ENCODE peak calls at places on chromosomes 3 and 15, in five cellular contexts. C is psoas muscle; R is CD8-positive, alpha-beta T cell; S is neural crest cell; V is bronchial epithelial cell. U is an unnamed sample.

GRCh38 chr3:147354621-147355020 is 51.7 kb downstream of the ZIC4 start:
- DNase-seq in C (no peak), R (no peak), S (no peak), V (no peak), U (no peak)

GRCh38 chr3:123028233-123028828 is 768 bp upstream of the SEMA5B start:
- DNase-seq in C (no peak), R (no peak), S (peak; percentile 29), V (peak; percentile 59), U (peak; percentile 67)

GRCh38 chr3:189787622-189788021 is 156.4 kb downstream of the TP63 start:
- DNase-seq in C (no peak), R (no peak), S (no peak), V (peak; percentile 60), U (no peak)

GRCh38 chr15:66004618-66005262 is 135.4 kb downstream of the RAB11A start:
- DNase-seq in C (no peak), R (no peak), S (peak; percentile 57), V (peak; percentile 13), U (no peak)

GRCh38 chr3:55244247-55244646 is 242.9 kb downstream of the WNT5A start:
- DNase-seq in C (no peak), R (no peak), S (no peak), V (no peak), U (no peak)

GRCh38 chr3:14539384-14540208 is 546 bp downstream of the GRIP2 start:
- DNase-seq in C (peak; percentile 55), R (no peak), S (no peak), V (no peak), U (no peak)

GRCh38 chr3:54837964-54838363 is 89.9 kb downstream of the LRTM1 start:
- DNase-seq in C (no peak), R (no peak), S (no peak), V (no peak), U (no peak)

GRCh38 chr3:66527253-66527652 is 26.4 kb upstream of the LRIG1 start:
- DNase-seq in C (no peak), R (no peak), S (no peak), V (no peak), U (no peak)

GRCh38 chr15:45377630-45378148 is 655 bp downstream of the GATM start:
- DNase-seq in C (peak; percentile 73), R (no peak), S (no peak), V (no peak), U (no peak)

GRCh38 chr15:65101418-65101890 is 13.5 kb downstream of the UBAP1L start:
- DNase-seq in C (peak; percentile 81), R (peak; percentile 18), S (peak; percentile 84), V (peak; percentile 46), U (no peak)

GRCh38 chr3:36956155-36956554 is 11.3 kb upstream of the TRANK1 start:
- DNase-seq in C (no peak), R (no peak), S (no peak), V (no peak), U (no peak)

GRCh38 chr3:158896729-158897128 is 94.9 kb downstream of the MFSD1 start:
- DNase-seq in C (no peak), R (no peak), S (no peak), V (no peak), U (no peak)

GRCh38 chr3:24387493-24387892 is 107.2 kb downstream of the THRB start:
- DNase-seq in C (no peak), R (no peak), S (no peak), V (peak; percentile 83), U (no peak)

GRCh38 chr3:27532931-27533607 is 48.9 kb upstream of the SLC4A7 start:
- DNase-seq in C (no peak), R (no peak), S (no peak), V (peak; percentile 92), U (no peak)
- TF ChIP-seq CTCF in C (no peak), R (no peak), S (no peak), V (no peak), U (no peak)

GRCh38 chr15:88897456-88898194 is 2.3 kb upstream of the HAPLN3 start:
- DNase-seq in C (peak; percentile 96), R (peak; percentile 61), S (peak; percentile 73), V (peak; percentile 71), U (no peak)
- TF ChIP-seq CTCF in C (peak; percentile 53), R (peak; percentile 38), S (peak; percentile 63), V (peak; percentile 63), U (peak; percentile 36)

GRCh38 chr15:78712797-78713515 is 71.9 kb upstream of the CHRNB4 start:
- DNase-seq in C (no peak), R (no peak), S (no peak), V (no peak), U (no peak)

GRCh38 chr15:78715930-78716329 is 74.9 kb upstream of the CHRNB4 start:
- DNase-seq in C (no peak), R (no peak), S (no peak), V (peak; percentile 95), U (no peak)

GRCh38 chr15:78715439-78715838 is 74.4 kb upstream of the CHRNB4 start:
- DNase-seq in C (no peak), R (no peak), S (no peak), V (peak; percentile 89), U (no peak)

GRCh38 chr15:78716651-78717050 is 75.6 kb upstream of the CHRNB4 start:
- DNase-seq in C (no peak), R (no peak), S (no peak), V (peak; percentile 55), U (no peak)

DNA sequence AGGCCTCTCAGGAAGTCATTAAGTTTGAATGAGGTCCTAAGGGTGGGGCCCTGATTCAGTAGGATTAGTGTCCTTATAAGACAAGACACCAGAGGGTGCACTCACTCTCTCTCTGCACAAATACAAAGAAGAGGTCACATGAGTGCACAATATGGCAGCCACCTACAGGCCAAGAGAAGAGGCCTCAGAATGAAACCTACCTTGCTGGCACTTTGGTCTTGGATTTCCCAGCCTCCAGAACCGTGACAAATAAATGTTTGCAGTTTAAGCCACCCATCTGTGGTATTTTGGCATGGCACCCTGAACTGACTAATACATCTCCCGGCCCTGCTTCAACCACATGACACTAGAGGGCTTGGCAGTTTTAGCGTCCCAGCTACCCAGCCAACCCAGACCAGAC is 73.9 kb upstream of the CHRNB4 start:
- DNase-seq in C (no peak), R (no peak), S (no peak), V (peak; percentile 49), U (no peak)
- TF ChIP-seq CTCF in C (no peak), R (no peak), S (no peak), V (no peak), U (no peak)

GRCh38 chr15:90641581-90642463 is 75.3 kb upstream of the BLM start:
- DNase-seq in C (no peak), R (no peak), S (no peak), V (no peak), U (no peak)

GRCh38 chr15:90638241-90638691 is 78.9 kb upstream of the BLM start:
- DNase-seq in C (no peak), R (no peak), S (no peak), V (no peak), U (peak; percentile 56)

GRCh38 chr15:90637693-90638092 is 79.5 kb upstream of the BLM start:
- DNase-seq in C (no peak), R (no peak), S (no peak), V (no peak), U (peak; percentile 40)

GRCh38 chr15:90640862-90641261 is 76.3 kb upstream of the BLM start:
- DNase-seq in C (no peak), R (no peak), S (no peak), V (no peak), U (no peak)

GRCh38 chr15:90638963-90639362 is 78.2 kb upstream of the BLM start:
- DNase-seq in C (no peak), R (no peak), S (no peak), V (no peak), U (no peak)
- TF ChIP-seq CTCF in C (no peak), R (no peak), S (no peak), V (no peak), U (peak; percentile 42)

DNA sequence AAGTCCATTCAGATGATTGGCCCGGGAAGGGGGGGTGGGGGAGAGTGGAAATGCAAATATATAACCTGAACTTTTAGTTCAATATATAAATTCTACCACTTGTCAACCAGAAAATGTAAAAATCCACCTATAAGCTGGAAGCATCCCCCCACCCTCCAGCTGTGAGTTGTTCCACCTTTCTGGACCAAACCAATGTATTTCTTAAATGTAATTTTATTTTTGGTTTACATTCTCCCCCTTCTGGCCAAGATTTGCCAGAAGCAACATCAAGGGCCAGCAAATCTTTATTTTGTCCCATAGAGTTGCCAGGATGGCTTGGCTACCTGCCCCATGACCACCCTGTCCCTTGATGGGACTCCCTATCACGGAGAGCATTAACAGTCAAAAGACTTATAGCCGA is 545.7 kb downstream of the TBL1XR1 start:
- DNase-seq in C (no peak), R (no peak), S (no peak), V (no peak), U (no peak)
- TF ChIP-seq CTCF in C (no peak), R (no peak), S (no peak), V (no peak), U (no peak)

GRCh38 chr3:44624696-44625528 is at the start of gene ZNF197:
- DNase-seq in C (peak; percentile 92), R (no peak), S (peak; percentile 76), V (peak; percentile 73), U (peak; percentile 63)
- TF ChIP-seq CTCF in C (peak; percentile 9), R (no peak), S (peak; percentile 23), V (no peak), U (peak; percentile 4)

DNA sequence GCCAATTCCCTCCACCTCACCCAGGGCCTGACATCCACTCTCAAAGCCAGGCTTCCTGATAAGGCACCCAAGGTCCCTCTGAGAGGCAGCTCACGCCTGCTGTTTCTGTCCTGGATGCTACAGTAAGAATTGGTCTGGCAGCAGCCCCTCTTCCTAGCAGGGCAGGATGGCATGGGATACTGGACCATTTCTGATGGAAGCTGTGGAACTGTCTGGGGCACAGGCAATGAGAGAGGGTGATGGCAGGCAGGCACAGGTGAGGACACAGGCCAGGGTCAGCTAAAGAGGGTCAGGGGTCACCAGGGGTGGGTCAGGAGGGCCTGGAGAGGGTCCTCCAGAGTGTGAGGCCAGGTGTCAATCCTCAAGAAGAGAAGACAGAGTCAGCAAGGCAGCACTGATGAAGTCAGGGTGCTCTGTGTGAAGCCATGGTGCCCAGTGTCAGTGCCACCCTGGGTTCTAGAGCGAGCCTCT is 41.9 kb upstream of the SLC41A3 start:
- DNase-seq in C (peak; percentile 16), R (no peak), S (no peak), V (no peak), U (no peak)
- TF ChIP-seq CTCF in C (no peak), R (no peak), S (no peak), V (no peak), U (no peak)

GRCh38 chr15:88649286-88649733 is 10.5 kb downstream of the ISG20 start:
- DNase-seq in C (no peak), R (peak; percentile 33), S (peak; percentile 16), V (peak; percentile 89), U (no peak)
- TF ChIP-seq CTCF in C (no peak), R (no peak), S (no peak), V (no peak), U (no peak)

GRCh38 chr3:133377396-133377795 is 22.5 kb upstream of the BFSP2 start:
- DNase-seq in C (no peak), R (no peak), S (no peak), V (peak; percentile 50), U (no peak)
- TF ChIP-seq CTCF in C (peak; percentile 25), R (no peak), S (peak; percentile 55), V (peak; percentile 56), U (peak; percentile 55)

DNA sequence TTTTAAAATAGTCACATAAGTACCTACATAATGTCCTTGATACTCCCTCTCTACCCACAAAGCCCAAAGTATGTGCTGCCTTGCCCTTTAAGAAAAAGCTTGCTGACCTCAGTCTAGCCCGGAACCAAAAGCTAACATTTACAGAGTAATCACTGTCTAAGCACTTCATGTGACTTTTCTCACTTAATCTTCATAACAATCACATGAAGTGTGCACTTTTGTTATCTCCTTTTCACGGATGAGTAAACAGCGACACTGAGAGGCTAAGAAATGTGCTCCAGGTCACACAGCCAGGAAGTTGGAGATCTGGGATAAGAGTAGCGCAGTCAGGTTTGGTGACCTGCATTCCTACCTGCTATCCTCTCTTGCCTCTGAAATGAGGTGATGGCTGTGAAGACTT is 194.0 kb downstream of the ITPR1 start:
- DNase-seq in C (no peak), R (no peak), S (no peak), V (peak; percentile 23), U (no peak)
- TF ChIP-seq CTCF in C (no peak), R (no peak), S (no peak), V (no peak), U (no peak)

U was measured in D721Med.